ENCODE peak calls at places on chromosomes 12 and 14, in four cellular contexts. W is prostate gland, P is adrenal gland, U is mammary epithelial cell. A is an unnamed sample.

GRCh38 chr14:56702515-56702914 is 107.8 kb downstream of the OTX2 start:
- DNase-seq in W (no peak), P (no peak), U (no peak), A (no peak)

GRCh38 chr12:131098178-131098981 is 144.7 kb downstream of the ADGRD1 start:
- DNase-seq in W (no peak), P (peak; percentile 4), U (no peak), A (peak; percentile 6)

GRCh38 chr12:39712334-39712733 is 92.7 kb upstream of the ABCD2 start:
- DNase-seq in W (no peak), P (no peak), U (no peak), A (no peak)

GRCh38 chr12:806116-806805 is 53.9 kb downstream of the WNK1 start:
- DNase-seq in W (no peak), P (no peak), U (no peak), A (no peak)

GRCh38 chr14:102028733-102029132 is 58.1 kb downstream of the HSP90AA1 start:
- DNase-seq in W (no peak), P (no peak), U (peak; percentile 86), A (no peak)

GRCh38 chr12:125187780-125188741 is 122.8 kb downstream of the AACS start:
- DNase-seq in W (no peak), P (no peak), U (no peak), A (no peak)

GRCh38 chr12:56247923-56248322 is 10.3 kb downstream of the ANKRD52 start:
- DNase-seq in W (no peak), P (no peak), U (no peak), A (no peak)

GRCh38 chr14:32986791-32987545 is 48.3 kb downstream of the NPAS3 start:
- DNase-seq in W (no peak), P (no peak), U (no peak), A (peak; percentile 25)

GRCh38 chr12:49974231-49974675 is 1.5 kb downstream of the AQP6 start:
- DNase-seq in W (no peak), P (peak; percentile 75), U (no peak), A (peak; percentile 80)

GRCh38 chr12:65592416-65592815 is 231.9 kb upstream of the HMGA2 start:
- DNase-seq in W (no peak), P (no peak), U (no peak), A (no peak)

GRCh38 chr12:41509655-41510054 is 321.5 kb downstream of the PDZRN4 start:
- DNase-seq in W (no peak), P (no peak), U (no peak), A (no peak)

GRCh38 chr14:59570122-59570521 is 6.5 kb downstream of the CCDC175 start:
- DNase-seq in W (no peak), P (no peak), U (no peak), A (no peak)

GRCh38 chr12:53069621-53070410 is 9.4 kb downstream of the SPRYD3 start:
- DNase-seq in W (no peak), P (no peak), U (no peak), A (peak; percentile 83)

GRCh38 chr14:105488781-105489606 is 2.1 kb upstream of the TEDC1 start:
- DNase-seq in W (no peak), P (no peak), U (no peak), A (no peak)

GRCh38 chr12:93722757-93723567 is 45.8 kb downstream of the CRADD start:
- DNase-seq in W (no peak), P (peak; percentile 63), U (peak; percentile 90), A (no peak)

GRCh38 chr14:51382506-51382905 is 142.5 kb downstream of the TMX1 start:
- DNase-seq in W (peak; percentile 89), P (no peak), U (peak; percentile 99), A (no peak)

GRCh38 chr14:100019156-100019882 is 45.9 kb upstream of the EVL start:
- DNase-seq in W (no peak), P (no peak), U (no peak), A (no peak)

GRCh38 chr12:29639893-29640495 is 142.5 kb upstream of the OVCH1 start:
- DNase-seq in W (no peak), P (no peak), U (no peak), A (peak; percentile 45)

GRCh38 chr12:114671321-114671663 is 12.7 kb downstream of the TBX3 start:
- DNase-seq in W (no peak), P (peak; percentile 43), U (peak; percentile 24), A (no peak)

GRCh38 chr12:32921397-32921796 is 24.8 kb upstream of the PKP2 start:
- DNase-seq in W (no peak), P (no peak), U (peak; percentile 46), A (no peak)

GRCh38 chr12:76871082-76871481 is 7.7 kb downstream of the CSRP2 start:
- DNase-seq in W (no peak), P (no peak), U (no peak), A (no peak)

GRCh38 chr12:50662121-50662480 is 101.8 kb upstream of the ATF1 start:
- DNase-seq in W (no peak), P (no peak), U (no peak), A (no peak)

GRCh38 chr14:89477391-89477790 is 60.4 kb upstream of the FOXN3 start:
- DNase-seq in W (no peak), P (peak; percentile 33), U (no peak), A (peak; percentile 59)

GRCh38 chr14:64879635-64880381 is at the start of gene SPTB:
- DNase-seq in W (peak; percentile 30), P (peak; percentile 11), U (no peak), A (peak; percentile 65)

GRCh38 chr14:73007835-73008234 is 19.1 kb downstream of the ZFYVE1 start:
- DNase-seq in W (no peak), P (no peak), U (no peak), A (no peak)

GRCh38 chr14:91753501-91754128 is 21.7 kb upstream of the CATSPERB start:
- DNase-seq in W (no peak), P (no peak), U (peak; percentile 45), A (no peak)

GRCh38 chr12:81350309-81350708 is 272.4 kb downstream of the ACSS3 start:
- DNase-seq in W (no peak), P (no peak), U (no peak), A (no peak)

GRCh38 chr12:40198601-40199000 is 26.2 kb upstream of the LRRK2 start:
- DNase-seq in W (no peak), P (no peak), U (no peak), A (no peak)

GRCh38 chr12:26346748-26347147 is 151.4 kb downstream of the SSPN start:
- DNase-seq in W (no peak), P (no peak), U (no peak), A (no peak)

GRCh38 chr14:101187017-101187815 is 283.7 kb upstream of the RTL1 start:
- DNase-seq in W (no peak), P (no peak), U (no peak), A (no peak)

GRCh38 chr14:39050389-39050788 is 52.6 kb downstream of the SEC23A start:
- DNase-seq in W (no peak), P (peak; percentile 11), U (peak; percentile 88), A (no peak)

GRCh38 chr14:55316528-55316927 is 45.3 kb downstream of the FBXO34 start:
- DNase-seq in W (peak; percentile 33), P (no peak), U (no peak), A (no peak)

GRCh38 chr14:100547633-100548294 is 39.5 kb downstream of the BEGAIN start:
- DNase-seq in W (peak; percentile 77), P (peak; percentile 82), U (no peak), A (peak; percentile 34)

GRCh38 chr14:104820669-104821228 is 19.8 kb downstream of the ZBTB42 start:
- DNase-seq in W (peak; percentile 62), P (peak; percentile 43), U (peak; percentile 62), A (peak; percentile 77)

GRCh38 chr14:67551123-67551522 is 18.0 kb downstream of the PLEKHH1 start:
- DNase-seq in W (peak; percentile 76), P (no peak), U (no peak), A (no peak)
- H3K27ac ChIP-seq in W (peak overlapping the region; percentile 58), P (no peak overlapping the region), U (no peak overlapping the region), A (no peak overlapping the region)

DNA sequence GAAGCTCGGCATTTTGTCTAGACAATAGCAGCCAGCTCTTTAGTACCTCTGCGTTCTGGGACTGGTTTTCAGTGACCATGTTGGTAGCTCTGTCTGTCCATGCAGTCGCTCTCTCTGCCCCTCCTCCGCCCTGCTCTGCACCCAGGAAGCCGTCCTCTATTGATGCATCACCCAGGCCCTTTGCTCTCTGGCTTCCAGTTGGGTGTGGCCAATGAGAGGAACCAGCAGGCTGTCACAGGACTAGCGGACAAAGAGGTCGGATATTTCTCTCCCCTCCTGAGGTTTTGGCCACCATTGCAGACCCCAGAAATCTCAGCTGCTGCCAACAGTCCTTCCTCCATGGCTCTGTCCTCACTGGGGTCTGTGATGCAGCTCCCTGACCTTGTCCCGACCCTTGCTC is 180.6 kb downstream of the TMEM132D start:
- DNase-seq in W (no peak), P (no peak), U (no peak), A (no peak)
- H3K27me3 ChIP-seq in W (no peaks in the 10 kb centered on the region), P (no peaks in the 10 kb centered on the region), U (no peaks in the 10 kb centered on the region), A (no peaks in the 10 kb centered on the region)

GRCh38 chr12:132787877-132788276 is 26.2 kb upstream of the ANKLE2 start:
- DNase-seq in W (no peak), P (no peak), U (no peak), A (no peak)
- H3K36me3 ChIP-seq in W (peaks cover 6% of the 10 kb centered on the region), P (peaks cover 64% of the 10 kb centered on the region), U (peaks cover 13% of the 10 kb centered on the region), A (no peaks in the 10 kb centered on the region)

GRCh38 chr12:108177131-108177530 is 48.0 kb downstream of the WSCD2 start:
- DNase-seq in W (no peak), P (no peak), U (no peak), A (no peak)

GRCh38 chr12:108174641-108175040 is 45.6 kb downstream of the WSCD2 start:
- DNase-seq in W (no peak), P (no peak), U (no peak), A (no peak)

GRCh38 chr12:108173892-108174291 is 44.8 kb downstream of the WSCD2 start:
- DNase-seq in W (no peak), P (no peak), U (no peak), A (no peak)

GRCh38 chr12:108176292-108176691 is 47.2 kb downstream of the WSCD2 start:
- DNase-seq in W (no peak), P (no peak), U (no peak), A (no peak)

GRCh38 chr12:108175310-108175709 is 46.2 kb downstream of the WSCD2 start:
- DNase-seq in W (no peak), P (no peak), U (no peak), A (no peak)
- H3K27ac ChIP-seq in W (no peak overlapping the region), P (no peak overlapping the region), U (no peak overlapping the region), A (no peak overlapping the region)

GRCh38 chr14:43483415-43483814 is 1023.7 kb downstream of the FSCB start:
- DNase-seq in W (no peak), P (no peak), U (no peak), A (no peak)
- H3K27me3 ChIP-seq in W (no peaks in the 10 kb centered on the region), P (no peaks in the 10 kb centered on the region), U (no peaks in the 10 kb centered on the region), A (no peaks in the 10 kb centered on the region)

DNA sequence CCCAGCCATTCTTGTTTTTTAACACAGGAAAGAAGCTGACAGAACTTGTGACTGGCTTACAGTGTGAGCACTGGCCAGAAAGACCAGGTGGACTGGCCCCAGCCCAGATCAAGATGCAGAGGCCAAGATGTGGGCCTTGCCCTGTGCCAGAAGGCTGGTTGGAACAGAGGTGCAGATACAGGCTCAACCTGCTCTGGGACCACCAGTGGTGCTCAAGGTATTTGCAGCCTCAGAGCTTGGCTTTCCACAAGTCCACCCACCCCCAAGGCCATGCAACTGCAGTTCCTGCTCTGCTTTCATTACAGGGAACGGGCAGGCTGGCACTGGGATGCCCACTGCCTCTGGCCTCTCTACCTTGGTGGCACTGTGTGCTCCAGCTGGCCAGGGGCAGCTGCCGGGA is 23.3 kb downstream of the ZFC3H1 start:
- DNase-seq in W (no peak), P (no peak), U (no peak), A (no peak)
- H3K36me3 ChIP-seq in W (no peaks in the 10 kb centered on the region), P (peaks cover 69% of the 10 kb centered on the region), U (peaks cover 40% of the 10 kb centered on the region), A (no peaks in the 10 kb centered on the region)